ENCODE peak calls at places on chromosome 9, in seven cellular contexts. One of them, this sample, is unnamed.

GRCh38 chr9:127488946-127489345 is 37.6 kb downstream of the LRSAM1 start:
- DNase-seq in CD8-positive, alpha-beta T cell: no peak
- DNase-seq in H9: no peak
- DNase-seq in psoas muscle: no peak
- DNase-seq in transverse colon: no peak
- DNase-seq in heart left ventricle: no peak
- DNase-seq in WERI-Rb-1: no peak
- DNase-seq in this sample: no peak

GRCh38 chr9:109780453-109781033 is 545 bp downstream of the PALM2AKAP2 start:
- DNase-seq in CD8-positive, alpha-beta T cell: no peak
- DNase-seq in H9: no peak
- DNase-seq in psoas muscle: peak; percentile 22
- DNase-seq in transverse colon: no peak
- DNase-seq in heart left ventricle: no peak
- DNase-seq in WERI-Rb-1: no peak
- DNase-seq in this sample: peak; percentile 42

GRCh38 chr9:108703414-108703813 is 152.4 kb downstream of the ACTL7B start:
- DNase-seq in CD8-positive, alpha-beta T cell: no peak
- DNase-seq in H9: no peak
- DNase-seq in psoas muscle: no peak
- DNase-seq in transverse colon: no peak
- DNase-seq in heart left ventricle: no peak
- DNase-seq in WERI-Rb-1: no peak
- DNase-seq in this sample: no peak

GRCh38 chr9:4371108-4371507 is 71.2 kb upstream of the GLIS3 start:
- DNase-seq in CD8-positive, alpha-beta T cell: no peak
- DNase-seq in H9: no peak
- DNase-seq in psoas muscle: no peak
- DNase-seq in transverse colon: no peak
- DNase-seq in heart left ventricle: no peak
- DNase-seq in WERI-Rb-1: peak; percentile 14
- DNase-seq in this sample: peak; percentile 73

GRCh38 chr9:117958726-117959125 is 254.5 kb downstream of the TLR4 start:
- DNase-seq in CD8-positive, alpha-beta T cell: no peak
- DNase-seq in H9: peak; percentile 29
- DNase-seq in psoas muscle: no peak
- DNase-seq in transverse colon: no peak
- DNase-seq in heart left ventricle: no peak
- DNase-seq in WERI-Rb-1: no peak
- DNase-seq in this sample: no peak

GRCh38 chr9:113886471-113886870 is 10.4 kb downstream of the ZNF618 start:
- DNase-seq in CD8-positive, alpha-beta T cell: no peak
- DNase-seq in H9: no peak
- DNase-seq in psoas muscle: no peak
- DNase-seq in transverse colon: no peak
- DNase-seq in heart left ventricle: no peak
- DNase-seq in WERI-Rb-1: no peak
- DNase-seq in this sample: no peak

GRCh38 chr9:81174023-81174422 is 515.3 kb downstream of the TLE1 start:
- DNase-seq in CD8-positive, alpha-beta T cell: no peak
- DNase-seq in H9: no peak
- DNase-seq in psoas muscle: no peak
- DNase-seq in transverse colon: no peak
- DNase-seq in heart left ventricle: no peak
- DNase-seq in WERI-Rb-1: no peak
- DNase-seq in this sample: no peak

GRCh38 chr9:72858089-72858912 is 94.6 kb downstream of the ALDH1A1 start:
- DNase-seq in CD8-positive, alpha-beta T cell: no peak
- DNase-seq in H9: no peak
- DNase-seq in psoas muscle: peak; percentile 24
- DNase-seq in transverse colon: peak; percentile 49
- DNase-seq in heart left ventricle: no peak
- DNase-seq in WERI-Rb-1: no peak
- DNase-seq in this sample: no peak

GRCh38 chr9:75788006-75788634 is 102.4 kb upstream of the PCSK5 start:
- DNase-seq in CD8-positive, alpha-beta T cell: no peak
- DNase-seq in H9: no peak
- DNase-seq in psoas muscle: peak; percentile 17
- DNase-seq in transverse colon: no peak
- DNase-seq in heart left ventricle: peak; percentile 20
- DNase-seq in WERI-Rb-1: no peak
- DNase-seq in this sample: no peak

GRCh38 chr9:12469084-12469483 is 224.1 kb upstream of the TYRP1 start:
- DNase-seq in CD8-positive, alpha-beta T cell: no peak
- DNase-seq in H9: no peak
- DNase-seq in psoas muscle: no peak
- DNase-seq in transverse colon: no peak
- DNase-seq in heart left ventricle: no peak
- DNase-seq in WERI-Rb-1: no peak
- DNase-seq in this sample: no peak

GRCh38 chr9:72480931-72481330 is 40.5 kb upstream of the TMC1 start:
- DNase-seq in CD8-positive, alpha-beta T cell: no peak
- DNase-seq in H9: no peak
- DNase-seq in psoas muscle: no peak
- DNase-seq in transverse colon: no peak
- DNase-seq in heart left ventricle: no peak
- DNase-seq in WERI-Rb-1: no peak
- DNase-seq in this sample: no peak

GRCh38 chr9:101254733-101255473 is 129.9 kb downstream of the BAAT start:
- DNase-seq in CD8-positive, alpha-beta T cell: no peak
- DNase-seq in H9: no peak
- DNase-seq in psoas muscle: no peak
- DNase-seq in transverse colon: no peak
- DNase-seq in heart left ventricle: no peak
- DNase-seq in WERI-Rb-1: no peak
- DNase-seq in this sample: no peak

GRCh38 chr9:84723426-84723825 is 53.9 kb downstream of the NTRK2 start:
- DNase-seq in CD8-positive, alpha-beta T cell: no peak
- DNase-seq in H9: no peak
- DNase-seq in psoas muscle: no peak
- DNase-seq in transverse colon: no peak
- DNase-seq in heart left ventricle: no peak
- DNase-seq in WERI-Rb-1: no peak
- DNase-seq in this sample: no peak

GRCh38 chr9:112174223-112174964 is 703 bp downstream of the SUSD1 start:
- DNase-seq in CD8-positive, alpha-beta T cell: peak; percentile 74
- DNase-seq in H9: no peak
- DNase-seq in psoas muscle: peak; percentile 70
- DNase-seq in transverse colon: peak; percentile 87
- DNase-seq in heart left ventricle: peak; percentile 68
- DNase-seq in WERI-Rb-1: peak; percentile 81
- DNase-seq in this sample: peak; percentile 54
- H3K27ac ChIP-seq in CD8-positive, alpha-beta T cell: peak overlapping the region; percentile 35
- H3K27ac ChIP-seq in H9: no peak overlapping the region
- H3K27ac ChIP-seq in psoas muscle: no peak overlapping the region
- H3K27ac ChIP-seq in transverse colon: peak overlapping the region; percentile 88
- H3K27ac ChIP-seq in heart left ventricle: peak overlapping the region; percentile 56
- H3K27ac ChIP-seq in WERI-Rb-1: peak overlapping the region; percentile 95
- H3K27ac ChIP-seq in this sample: peak overlapping the region; percentile 9

GRCh38 chr9:134605351-134605968 is 36.1 kb upstream of the COL5A1 start:
- DNase-seq in CD8-positive, alpha-beta T cell: no peak
- DNase-seq in H9: no peak
- DNase-seq in psoas muscle: no peak
- DNase-seq in transverse colon: no peak
- DNase-seq in heart left ventricle: no peak
- DNase-seq in WERI-Rb-1: no peak
- DNase-seq in this sample: no peak

GRCh38 chr9:134607971-134608370 is 33.6 kb upstream of the COL5A1 start:
- DNase-seq in CD8-positive, alpha-beta T cell: no peak
- DNase-seq in H9: no peak
- DNase-seq in psoas muscle: no peak
- DNase-seq in transverse colon: no peak
- DNase-seq in heart left ventricle: no peak
- DNase-seq in WERI-Rb-1: no peak
- DNase-seq in this sample: no peak

GRCh38 chr9:134604834-134605233 is 36.8 kb upstream of the COL5A1 start:
- DNase-seq in CD8-positive, alpha-beta T cell: no peak
- DNase-seq in H9: no peak
- DNase-seq in psoas muscle: no peak
- DNase-seq in transverse colon: no peak
- DNase-seq in heart left ventricle: no peak
- DNase-seq in WERI-Rb-1: no peak
- DNase-seq in this sample: no peak

GRCh38 chr9:134605969-134606363 is 35.6 kb upstream of the COL5A1 start:
- DNase-seq in CD8-positive, alpha-beta T cell: no peak
- DNase-seq in H9: no peak
- DNase-seq in psoas muscle: no peak
- DNase-seq in transverse colon: no peak
- DNase-seq in heart left ventricle: no peak
- DNase-seq in WERI-Rb-1: no peak
- DNase-seq in this sample: no peak

DNA sequence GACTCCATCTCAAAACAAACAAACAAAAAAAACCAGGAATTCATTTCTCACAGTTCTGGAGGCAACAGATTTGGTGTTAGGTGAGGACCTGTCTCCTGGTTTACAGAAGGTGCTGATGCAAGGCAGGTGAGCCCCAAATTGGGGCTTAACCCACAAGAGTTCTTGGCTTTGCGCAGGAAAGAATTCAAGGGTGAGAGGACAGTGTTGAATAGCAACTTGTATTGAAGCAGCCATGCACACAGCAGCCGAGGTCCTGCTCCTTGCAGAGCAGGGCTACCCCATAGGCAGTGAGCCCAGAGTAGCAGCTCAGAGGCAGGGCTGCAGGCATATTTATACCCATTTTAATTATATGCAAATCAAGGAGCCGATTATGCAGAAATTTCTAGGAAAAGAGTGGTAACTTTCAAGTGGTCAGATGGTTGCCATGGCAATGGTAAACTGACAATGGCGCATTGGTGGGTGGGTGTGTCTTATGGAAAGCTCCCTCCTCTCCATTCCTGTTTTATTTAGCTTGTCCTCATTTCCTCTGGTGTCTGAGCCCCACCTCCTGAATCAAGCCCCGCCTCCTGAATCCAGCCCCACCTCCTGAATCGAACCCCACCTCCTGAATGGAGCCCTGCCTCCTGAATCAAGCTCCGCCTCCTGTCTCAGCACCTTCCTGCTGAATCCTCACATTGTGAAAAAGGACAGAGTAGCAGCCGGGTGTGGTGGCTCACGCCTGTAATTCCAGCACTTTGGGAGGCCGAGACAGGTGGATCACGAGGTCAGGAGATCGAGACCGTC is 34.5 kb upstream of the COL5A1 start:
- DNase-seq in CD8-positive, alpha-beta T cell: no peak
- DNase-seq in H9: peak; percentile 79
- DNase-seq in psoas muscle: no peak
- DNase-seq in transverse colon: no peak
- DNase-seq in heart left ventricle: no peak
- DNase-seq in WERI-Rb-1: peak; percentile 10
- DNase-seq in this sample: no peak
- H3K27ac ChIP-seq in CD8-positive, alpha-beta T cell: no peak overlapping the region
- H3K27ac ChIP-seq in H9: no peak overlapping the region
- H3K27ac ChIP-seq in psoas muscle: no peak overlapping the region
- H3K27ac ChIP-seq in transverse colon: no peak overlapping the region
- H3K27ac ChIP-seq in heart left ventricle: no peak overlapping the region
- H3K27ac ChIP-seq in WERI-Rb-1: no peak overlapping the region
- H3K27ac ChIP-seq in this sample: no peak overlapping the region

GRCh38 chr9:131591845-131592208 is 46.5 kb downstream of the PRRT1B start:
- DNase-seq in CD8-positive, alpha-beta T cell: no peak
- DNase-seq in H9: no peak
- DNase-seq in psoas muscle: no peak
- DNase-seq in transverse colon: no peak
- DNase-seq in heart left ventricle: no peak
- DNase-seq in WERI-Rb-1: no peak
- DNase-seq in this sample: no peak
- H3K27ac ChIP-seq in CD8-positive, alpha-beta T cell: no peak overlapping the region
- H3K27ac ChIP-seq in H9: no peak overlapping the region
- H3K27ac ChIP-seq in psoas muscle: peak overlapping the region; percentile 76
- H3K27ac ChIP-seq in transverse colon: no peak overlapping the region
- H3K27ac ChIP-seq in heart left ventricle: no peak overlapping the region
- H3K27ac ChIP-seq in WERI-Rb-1: peak overlapping the region; percentile 0
- H3K27ac ChIP-seq in this sample: no peak overlapping the region

DNA sequence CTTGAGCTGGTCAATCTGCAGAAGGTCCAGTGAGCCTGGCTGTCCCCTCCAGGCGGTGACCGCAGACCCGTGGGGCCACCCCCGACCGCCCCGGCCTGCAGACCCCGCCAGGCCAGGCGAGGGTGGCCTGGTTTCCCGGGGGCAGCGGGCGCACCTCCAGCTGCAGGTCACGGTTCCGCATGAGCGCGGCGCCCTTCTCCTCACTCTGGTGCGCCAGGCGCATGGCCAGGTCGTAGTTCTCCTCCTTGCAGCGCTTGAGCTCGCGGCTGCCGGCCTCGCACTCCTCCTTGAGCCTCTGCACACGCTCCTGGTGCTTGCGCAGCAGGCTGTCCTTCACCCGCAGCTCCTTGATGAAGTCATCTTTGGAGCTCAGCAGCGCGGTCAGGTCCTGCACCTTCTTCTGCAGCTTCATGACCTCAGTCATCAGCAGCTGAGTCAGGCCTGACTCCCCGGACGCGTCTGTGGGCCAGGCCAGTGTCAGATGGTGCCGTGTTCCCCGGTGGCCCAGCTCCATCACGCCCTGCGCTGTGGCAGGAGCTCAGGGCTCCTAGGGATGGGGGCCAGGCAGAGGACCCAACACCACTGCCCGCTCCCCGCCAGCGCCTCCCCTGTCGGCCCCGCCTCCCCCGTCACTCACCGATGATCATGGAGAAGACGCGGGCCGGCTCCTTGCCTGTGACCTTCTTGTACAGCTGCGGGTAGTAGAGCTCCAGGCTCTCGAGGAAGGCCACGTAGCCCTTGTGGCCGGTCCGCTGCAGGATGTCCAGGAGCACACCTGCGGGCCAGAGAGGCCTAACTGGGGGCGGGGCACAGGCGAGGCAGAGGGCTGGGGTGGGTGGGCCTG is 2.6 kb downstream of the CARD9 start:
- DNase-seq in CD8-positive, alpha-beta T cell: no peak
- DNase-seq in H9: no peak
- DNase-seq in psoas muscle: no peak
- DNase-seq in transverse colon: no peak
- DNase-seq in heart left ventricle: no peak
- DNase-seq in WERI-Rb-1: no peak
- DNase-seq in this sample: no peak
- H3K27ac ChIP-seq in CD8-positive, alpha-beta T cell: no peak overlapping the region
- H3K27ac ChIP-seq in H9: no peak overlapping the region
- H3K27ac ChIP-seq in psoas muscle: no peak overlapping the region
- H3K27ac ChIP-seq in transverse colon: no peak overlapping the region
- H3K27ac ChIP-seq in heart left ventricle: no peak overlapping the region
- H3K27ac ChIP-seq in WERI-Rb-1: no peak overlapping the region
- H3K27ac ChIP-seq in this sample: no peak overlapping the region

This sample was measured in mammary epithelial cell.